ENCODE peak calls at places on chromosomes 7 and 10, in four cellular contexts. One of them, this sample, is unnamed.

GRCh38 chr10:35135861-35136260 is 9.2 kb downstream of the CREM start:
- DNase-seq in germinal center: no peak
- DNase-seq in NCI-H1436: no peak
- DNase-seq in dorsolateral prefrontal cortex: no peak
- DNase-seq in this sample: no peak

GRCh38 chr10:118541718-118542117 is 53.7 kb downstream of the PRLHR start:
- DNase-seq in dorsolateral prefrontal cortex: no peak
- DNase-seq in NCI-H1436: no peak
- DNase-seq in germinal center: no peak
- DNase-seq in this sample: no peak

GRCh38 chr10:97127960-97128850 is 57.6 kb downstream of the SLIT1 start:
- DNase-seq in dorsolateral prefrontal cortex: peak
- DNase-seq in NCI-H1436: peak
- DNase-seq in germinal center: no peak
- DNase-seq in this sample: no peak

GRCh38 chr7:2016021-2016631 is 216.6 kb downstream of the MAD1L1 start:
- DNase-seq in germinal center: no peak
- DNase-seq in NCI-H1436: no peak
- DNase-seq in dorsolateral prefrontal cortex: no peak
- DNase-seq in this sample: no peak

GRCh38 chr7:117901089-117901797 is 28.0 kb upstream of the CTTNBP2 start:
- DNase-seq in dorsolateral prefrontal cortex: no peak
- DNase-seq in germinal center: no peak
- DNase-seq in NCI-H1436: no peak
- DNase-seq in this sample: no peak

GRCh38 chr7:13226385-13226784 is 539.0 kb downstream of the ARL4A start:
- DNase-seq in NCI-H1436: no peak
- DNase-seq in dorsolateral prefrontal cortex: no peak
- DNase-seq in germinal center: no peak
- DNase-seq in this sample: no peak

GRCh38 chr7:81594767-81595166 is 175.1 kb downstream of the HGF start:
- DNase-seq in NCI-H1436: no peak
- DNase-seq in dorsolateral prefrontal cortex: no peak
- DNase-seq in germinal center: no peak
- DNase-seq in this sample: no peak

GRCh38 chr10:3658766-3659165 is 126.2 kb downstream of the KLF6 start:
- DNase-seq in germinal center: no peak
- DNase-seq in NCI-H1436: no peak
- DNase-seq in dorsolateral prefrontal cortex: no peak
- DNase-seq in this sample: no peak

GRCh38 chr10:98748298-98748697 is 301.6 kb upstream of the HPS1 start:
- DNase-seq in germinal center: peak
- DNase-seq in NCI-H1436: peak
- DNase-seq in dorsolateral prefrontal cortex: no peak
- DNase-seq in this sample: no peak

GRCh38 chr10:27699778-27700177 is 45.8 kb downstream of the MKX start:
- DNase-seq in NCI-H1436: no peak
- DNase-seq in dorsolateral prefrontal cortex: no peak
- DNase-seq in germinal center: no peak
- DNase-seq in this sample: no peak

This sample was measured in GM06990.